ENCODE peak calls at places on chromosomes 2 and 18, in five cellular contexts. J is NCI-H460; P is posterior vena cava; E is activated CD4-positive, alpha-beta T cell treated with anti-CD3 and anti-CD28 coated beads for 36 hours; T is CD4-positive, alpha-beta T cell. K is an unnamed sample.
A peak's percentile ranks its signal among the peaks of the same experiment; 100 is the strongest.

GRCh38 chr2:197934926-197935274 is 130.5 kb downstream of the PLCL1 start:
- DNase-seq in J (no peak), P (no peak), E (no peak), T (no peak), K (no peak)

GRCh38 chr2:71807969-71808451 is 339.7 kb downstream of the CYP26B1 start:
- DNase-seq in J (no peak), P (no peak), E (no peak), T (peak; percentile 16), K (peak; percentile 59)

GRCh38 chr2:23432531-23432930 is 47.6 kb downstream of the KLHL29 start:
- DNase-seq in J (no peak), P (no peak), E (no peak), T (no peak), K (no peak)

GRCh38 chr18:26503382-26503781 is 45.0 kb downstream of the KCTD1 start:
- DNase-seq in J (no peak), P (no peak), E (no peak), T (no peak), K (no peak)

GRCh38 chr18:11975721-11976120 is 5.6 kb upstream of the IMPA2 start:
- DNase-seq in J (no peak), P (no peak), E (no peak), T (no peak), K (no peak)

GRCh38 chr2:135890830-135891229 is 14.6 kb upstream of the MCM6 start:
- DNase-seq in J (no peak), P (no peak), E (no peak), T (no peak), K (no peak)

GRCh38 chr2:8997108-8997507 is 6.4 kb downstream of the MBOAT2 start:
- DNase-seq in J (no peak), P (no peak), E (no peak), T (no peak), K (no peak)

GRCh38 chr2:12513339-12513738 is 203.4 kb upstream of the TRIB2 start:
- DNase-seq in J (no peak), P (no peak), E (no peak), T (no peak), K (no peak)

GRCh38 chr2:162058973-162059668 is 14.9 kb downstream of the DPP4 start:
- DNase-seq in J (peak; percentile 3), P (no peak), E (peak; percentile 54), T (no peak), K (no peak)